ENCODE peak calls at places on chromosomes 2 and 18, in ten cellular contexts. T is NB4, H is ecto neural progenitor cell, V is DMS 273 treated with DMSO at 0.1 percent for 48 hours, B is cardiac fibroblast, M is left kidney, D is AG08396, P is WTC11, R is T-helper 1 cell, E is stromal cell of bone marrow. C is an unnamed sample.

GRCh38 chr2:41966920-41967319 is 80.9 kb upstream of the PKDCC start:
- DNase-seq in P (no peak), E (no peak), T (peak), B (peak), V (no peak), H (no peak), D (no peak), M (no peak), R (no peak), C (peak)

GRCh38 chr2:233470839-233471238 is 95.7 kb downstream of the USP40 start:
- DNase-seq in R (no peak), E (no peak), M (no peak), D (no peak), P (no peak), T (no peak), V (no peak), B (no peak), H (no peak), C (no peak)

GRCh38 chr2:212940816-212941215 is 210.6 kb downstream of the IKZF2 start:
- DNase-seq in B (peak), D (peak), H (peak), T (no peak), M (peak), E (no peak), R (no peak), V (peak), P (peak), C (peak)

GRCh38 chr2:3242747-3243369 is 134.8 kb downstream of the EIPR1 start:
- DNase-seq in V (no peak), E (peak), R (peak), H (no peak), P (no peak), T (peak), B (no peak), D (no peak), M (no peak), C (no peak)

GRCh38 chr2:62774555-62775366 is 69.2 kb downstream of the EHBP1 start:
- DNase-seq in E (peak), R (no peak), V (no peak), B (peak), T (peak), D (no peak), H (no peak), P (no peak), M (peak), C (peak)

GRCh38 chr2:124542932-124543640 is 518.0 kb downstream of the CNTNAP5 start:
- DNase-seq in B (no peak), M (peak), H (no peak), E (no peak), R (no peak), P (no peak), V (no peak), D (no peak), T (no peak), C (no peak)

GRCh38 chr18:44541781-44542180 is 138.9 kb upstream of the SETBP1 start:
- DNase-seq in V (no peak), M (no peak), P (no peak), E (no peak), H (no peak), T (no peak), R (no peak), D (no peak), B (no peak), C (no peak)

GRCh38 chr2:18473241-18473841 is 87.1 kb downstream of the RDH14 start:
- DNase-seq in B (peak), H (no peak), M (peak), E (peak), P (no peak), V (peak), D (peak), T (no peak), R (no peak), C (peak)

GRCh38 chr18:3836937-3837336 is 387.0 kb downstream of the TGIF1 start:
- DNase-seq in E (no peak), P (no peak), T (no peak), H (no peak), B (no peak), D (no peak), M (no peak), R (no peak), V (no peak), C (no peak)

GRCh38 chr2:101961287-101962242 is 30.2 kb upstream of the IL1R2 start:
- DNase-seq in D (peak), T (peak), H (no peak), V (no peak), R (no peak), E (peak), M (peak), B (peak), P (no peak), C (peak)

GRCh38 chr2:239716536-239717318 is 308.4 kb downstream of the NDUFA10 start:
- DNase-seq in V (peak), M (peak), D (no peak), P (no peak), T (no peak), B (no peak), E (no peak), R (no peak), H (peak), C (no peak)

GRCh38 chr2:50290718-50291117 is 741.2 kb downstream of the NRXN1 start:
- DNase-seq in V (no peak), T (no peak), P (no peak), R (no peak), M (no peak), B (no peak), E (no peak), D (no peak), H (no peak), C (no peak)

GRCh38 chr18:69936191-69936558 is 11.5 kb downstream of the CD226 start:
- DNase-seq in H (no peak), M (no peak), B (no peak), P (no peak), V (no peak), D (no peak), T (no peak), E (no peak), R (no peak), C (peak)

GRCh38 chr2:105737980-105738657 is 6.6 kb upstream of the NCK2 start:
- DNase-seq in D (no peak), P (no peak), T (no peak), E (no peak), H (no peak), M (no peak), R (no peak), B (no peak), V (no peak), C (no peak)

GRCh38 chr2:42937171-42937875 is 144.9 kb upstream of the HAAO start:
- DNase-seq in R (no peak), H (no peak), M (peak), D (no peak), B (no peak), V (no peak), P (no peak), E (no peak), T (peak), C (no peak)

GRCh38 chr18:3869848-3870247 is 419.9 kb downstream of the TGIF1 start:
- DNase-seq in B (peak), P (no peak), T (peak), H (no peak), D (peak), V (peak), E (peak), M (peak), R (no peak), C (peak)

GRCh38 chr2:109365131-109365530 is 236.1 kb downstream of the SH3RF3 start:
- DNase-seq in H (peak), R (no peak), M (no peak), T (no peak), E (no peak), V (no peak), P (no peak), D (no peak), B (no peak), C (no peak)

GRCh38 chr2:60317029-60317386 is 236.4 kb downstream of the BCL11A start:
- DNase-seq in V (no peak), T (no peak), D (no peak), H (no peak), B (no peak), M (no peak), E (no peak), R (no peak), P (no peak), C (no peak)

GRCh38 chr2:102190425-102191107 is 3.7 kb downstream of the IL1RL2 start:
- DNase-seq in T (no peak), B (no peak), D (no peak), P (no peak), E (no peak), R (no peak), H (no peak), V (no peak), M (peak), C (no peak)

GRCh38 chr18:22505136-22505535 is 87.4 kb upstream of the CTAGE1 start:
- DNase-seq in T (no peak), H (no peak), P (no peak), D (no peak), B (peak), E (peak), R (no peak), M (peak), V (no peak), C (peak)

GRCh38 chr2:170486730-170487129 is 228.4 kb upstream of the SP5 start:
- DNase-seq in P (no peak), M (no peak), B (peak), D (no peak), R (no peak), V (no peak), T (no peak), H (no peak), E (no peak), C (no peak)

GRCh38 chr2:206535587-206535986 is 92.3 kb downstream of the ADAM23 start:
- DNase-seq in V (no peak), D (no peak), T (no peak), P (no peak), H (no peak), E (no peak), M (no peak), R (no peak), B (no peak), C (no peak)

GRCh38 chr2:181784556-181784955 is 104.2 kb upstream of the NEUROD1 start:
- DNase-seq in B (peak), D (no peak), T (no peak), H (no peak), E (no peak), P (no peak), R (no peak), M (peak), V (no peak), C (peak)

GRCh38 chr2:185360776-185361175 is 377.8 kb upstream of the FSIP2 start:
- DNase-seq in R (no peak), T (no peak), E (no peak), D (no peak), H (no peak), M (no peak), B (no peak), P (no peak), V (no peak), C (no peak)

GRCh38 chr2:238440331-238440730 is 13.6 kb downstream of the ASB1 start:
- DNase-seq in M (no peak), D (no peak), V (no peak), E (no peak), P (no peak), R (no peak), T (no peak), B (no peak), H (no peak), C (no peak)

GRCh38 chr2:127158614-127159290 is 51.8 kb upstream of the BIN1 start:
- DNase-seq in H (peak), B (no peak), P (no peak), E (no peak), M (no peak), R (no peak), V (no peak), T (peak), D (no peak), C (no peak)